ENCODE peak calls at places on chromosomes 1 and 21, in seven cellular contexts. I is tibial nerve, A is H1, C is K562, Y is lower leg skin, E is IMR-90, R is heart left ventricle. V is an unnamed sample.

GRCh38 chr1:245679796-245680195 is 525.0 kb downstream of the KIF26B start:
- DNase-seq in A (no peak), C (no peak), I (no peak), E (no peak), R (no peak), Y (peak), V (no peak)

GRCh38 chr1:64877151-64877550 is 89.2 kb downstream of the JAK1 start:
- DNase-seq in C (no peak), A (no peak), R (no peak), I (no peak), Y (no peak), E (no peak), V (no peak)

GRCh38 chr21:43917515-43918384 is 52.7 kb downstream of the AGPAT3 start:
- DNase-seq in E (no peak), A (no peak), C (peak), Y (no peak), R (no peak), I (no peak), V (no peak)

GRCh38 chr1:220775238-220775853 is 11.4 kb upstream of the MTARC1 start:
- DNase-seq in C (peak), E (no peak), I (peak), Y (no peak), A (peak), R (no peak), V (no peak)

GRCh38 chr1:57190898-57191297 is 225.1 kb upstream of the C8B start:
- DNase-seq in A (no peak), C (no peak), I (no peak), Y (no peak), R (no peak), E (no peak), V (no peak)

GRCh38 chr1:209380396-209380795 is 203.1 kb upstream of the CAMK1G start:
- DNase-seq in R (no peak), I (no peak), C (no peak), A (no peak), E (peak), Y (no peak), V (no peak)

GRCh38 chr1:154154534-154155181 is at the start of gene NUP210L:
- DNase-seq in E (peak), R (peak), C (peak), A (peak), Y (no peak), I (peak), V (peak)

GRCh38 chr1:214022229-214022791 is 34.5 kb downstream of the PROX1 start:
- DNase-seq in Y (no peak), E (no peak), C (no peak), I (no peak), A (no peak), R (no peak), V (no peak)

GRCh38 chr21:44618504-44618903 is 6.6 kb downstream of the KRTAP10-8 start:
- DNase-seq in R (peak), I (peak), A (peak), C (no peak), Y (no peak), E (peak), V (no peak)

GRCh38 chr1:117312453-117313138 is 54.7 kb upstream of the MAN1A2 start:
- DNase-seq in A (no peak), I (no peak), R (no peak), Y (no peak), E (peak), C (peak), V (no peak)

GRCh38 chr21:46184625-46185555 is 631 bp upstream of the SPATC1L start:
- DNase-seq in R (peak), Y (peak), C (peak), E (peak), A (peak), I (peak), V (peak)

GRCh38 chr1:41810446-41810845 is 108.3 kb downstream of the HIVEP3 start:
- DNase-seq in I (no peak), C (peak), Y (no peak), E (peak), A (peak), R (no peak), V (no peak)

GRCh38 chr1:102838016-102838415 is 270.3 kb downstream of the COL11A1 start:
- DNase-seq in I (no peak), A (no peak), E (peak), R (no peak), C (no peak), Y (no peak), V (no peak)

GRCh38 chr1:24294757-24295371 is 24.3 kb upstream of the GRHL3 start:
- DNase-seq in E (no peak), Y (peak), C (no peak), I (peak), R (no peak), A (no peak), V (peak)

GRCh38 chr1:155085504-155086181 is 7.0 kb downstream of the EFNA3 start:
- DNase-seq in E (peak), I (peak), Y (peak), R (no peak), C (peak), A (peak), V (peak)

GRCh38 chr1:61316493-61316892 is 234.1 kb downstream of the NFIA start:
- DNase-seq in E (no peak), Y (no peak), R (no peak), A (no peak), I (no peak), C (no peak), V (no peak)

GRCh38 chr21:42238185-42238934 is 19.4 kb downstream of the ABCG1 start:
- DNase-seq in E (no peak), R (no peak), A (no peak), I (no peak), Y (no peak), C (no peak), V (no peak)

GRCh38 chr21:46216132-46216747 is 12.3 kb downstream of the LSS start:
- DNase-seq in E (no peak), Y (no peak), A (no peak), R (no peak), I (no peak), C (no peak), V (no peak)

GRCh38 chr1:159008744-159009188 is 941 bp upstream of the IFI16 start:
- DNase-seq in R (no peak), C (no peak), E (peak), A (no peak), I (no peak), Y (no peak), V (no peak)
- H3K4me3 ChIP-seq in R (peak), C (no peak), E (no peak), A (no peak), I (no peak), Y (no peak), V (no peak)

DNA sequence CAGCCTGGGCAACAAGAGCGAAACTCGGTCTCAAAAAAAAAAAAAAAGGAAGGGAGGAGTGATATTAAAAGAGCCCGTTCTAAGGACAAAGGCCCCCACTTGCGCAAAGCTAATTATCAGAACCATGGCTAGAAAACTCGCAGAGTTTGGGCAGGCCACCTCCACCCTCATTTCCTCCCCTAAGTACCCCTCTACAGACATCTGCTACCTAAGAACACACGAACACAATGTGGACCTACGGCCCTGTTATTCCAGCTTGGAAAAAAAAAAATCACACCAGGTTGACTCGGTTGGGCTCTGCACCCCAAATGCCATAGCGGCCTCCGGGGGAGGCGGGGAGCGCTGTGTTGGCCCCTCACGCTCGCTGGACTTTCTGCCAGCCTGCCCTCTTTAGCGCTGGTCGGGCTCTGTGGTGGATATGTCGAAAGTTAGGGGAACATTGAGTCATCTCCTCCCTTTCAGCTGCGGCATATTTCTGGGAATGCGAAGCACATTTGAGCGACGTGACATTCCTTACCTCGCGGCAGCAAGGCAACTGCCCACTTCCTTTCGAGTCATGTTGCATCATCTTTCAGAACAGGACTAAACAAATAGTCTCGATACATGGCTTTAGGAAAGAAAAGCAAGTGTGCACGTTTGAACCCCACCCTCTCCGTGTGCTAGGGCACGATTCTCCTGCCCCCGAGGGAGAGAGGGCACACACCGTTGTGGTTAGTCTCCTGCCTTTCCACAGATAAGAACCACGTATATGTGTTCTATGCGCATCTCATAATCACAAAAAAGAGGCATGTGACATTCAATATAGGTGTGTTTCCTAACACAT is 106.1 kb upstream of the SLC45A1 start:
- DNase-seq in E (peak), Y (peak), C (peak), R (no peak), I (peak), A (no peak), V (no peak)
- TF ChIP-seq POLR2A in E (peak), Y (no peak), C (no peak), R (no peak), I (no peak), A (no peak), V (no peak)

GRCh38 chr1:200039849-200040479 is 12.5 kb downstream of the NR5A2 start:
- DNase-seq in E (no peak), R (no peak), C (no peak), I (no peak), A (peak), Y (no peak), V (no peak)

GRCh38 chr1:200038645-200038986 is 11.1 kb downstream of the NR5A2 start:
- DNase-seq in I (no peak), A (no peak), R (no peak), Y (no peak), E (no peak), C (no peak), V (no peak)

GRCh38 chr1:200040516-200041138 is 13.1 kb downstream of the NR5A2 start:
- DNase-seq in I (no peak), R (no peak), Y (no peak), C (no peak), A (peak), E (no peak), V (no peak)

GRCh38 chr1:200037904-200038644 is 10.6 kb downstream of the NR5A2 start:
- DNase-seq in R (no peak), I (no peak), C (no peak), E (no peak), Y (no peak), A (no peak), V (no peak)

GRCh38 chr1:200038987-200039848 is 11.7 kb downstream of the NR5A2 start:
- DNase-seq in C (no peak), I (no peak), A (peak), Y (no peak), E (no peak), R (peak), V (no peak)
- H3K4me3 ChIP-seq in C (no peak), I (peak), A (peak), Y (no peak), E (peak), R (peak), V (peak)

DNA sequence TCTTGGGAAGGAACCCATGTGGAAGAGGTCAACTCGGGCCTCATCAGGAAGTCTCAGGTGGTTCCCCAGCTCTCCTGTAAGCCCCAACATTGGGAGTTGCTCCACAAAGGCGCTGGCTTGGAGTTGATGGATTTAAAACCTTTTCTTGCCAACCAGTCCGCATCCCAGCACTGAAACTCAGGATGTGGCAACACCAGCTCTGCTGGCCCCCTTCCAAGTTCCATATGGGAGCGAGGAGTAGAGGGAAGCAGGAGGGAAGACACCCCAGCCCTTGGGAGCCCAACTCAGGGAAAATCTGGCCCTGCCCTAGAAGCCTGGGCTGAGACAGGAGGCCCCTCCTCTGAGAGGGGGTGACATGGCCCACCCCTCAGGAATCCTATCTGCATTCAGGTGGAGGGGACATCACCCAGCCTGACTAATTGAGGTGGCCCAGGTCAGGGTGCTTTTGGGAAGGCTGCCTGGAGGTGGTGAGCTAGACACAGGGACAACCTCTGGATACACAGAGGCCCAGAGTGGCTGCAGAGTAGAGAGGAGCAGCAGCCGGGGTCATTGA is 33.1 kb upstream of the DMBX1 start:
- DNase-seq in C (no peak), R (no peak), A (no peak), E (no peak), Y (no peak), I (no peak), V (no peak)
- TF ChIP-seq POLR2A in C (no peak), R (no peak), A (no peak), E (no peak), Y (no peak), I (no peak), V (no peak)

DNA sequence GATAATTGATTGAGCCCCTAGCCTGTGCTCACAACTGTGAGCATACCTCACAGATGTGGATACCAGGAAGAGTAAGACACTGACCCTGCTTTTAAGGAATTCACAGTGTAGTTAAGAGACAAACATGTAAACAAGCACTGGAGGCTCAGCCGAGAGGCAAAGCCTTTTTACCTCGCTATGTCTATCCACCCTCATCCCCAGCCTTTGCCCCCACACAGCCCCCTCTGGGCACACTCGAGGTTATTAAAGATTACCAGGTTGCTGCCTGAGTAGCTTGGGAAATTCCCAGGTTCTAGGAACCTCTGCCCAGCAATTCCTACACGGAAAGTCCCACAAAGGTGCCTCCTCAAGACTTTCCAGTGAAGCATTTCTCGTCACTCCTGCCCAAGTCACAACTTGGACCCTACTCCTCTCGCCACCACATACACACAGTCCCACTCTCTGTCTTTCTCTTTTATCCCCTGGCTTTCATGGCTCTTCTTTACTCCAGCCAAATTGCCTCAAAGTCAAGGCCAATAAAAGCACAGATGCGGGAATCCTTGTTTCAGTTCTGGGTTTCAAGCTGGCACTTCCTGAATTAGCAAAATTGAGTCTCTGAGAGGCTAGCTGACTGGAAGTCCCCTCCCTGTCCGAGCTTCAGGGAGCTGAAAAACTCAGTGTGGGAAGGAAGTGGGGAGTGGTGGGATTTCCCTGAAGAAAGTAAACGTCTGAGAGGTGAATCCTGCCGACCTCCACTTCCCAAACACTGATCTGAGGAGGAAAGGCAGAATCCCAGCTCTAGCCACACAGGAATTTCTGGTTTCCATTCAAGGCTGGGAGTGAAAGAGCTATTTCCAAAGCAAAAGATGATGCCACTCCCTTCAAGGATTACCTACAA is 7.6 kb downstream of the DENND2D start:
- DNase-seq in A (no peak), I (no peak), C (no peak), R (no peak), E (peak), Y (no peak), V (no peak)
- H3K4me3 ChIP-seq in A (no peak), I (no peak), C (no peak), R (no peak), E (no peak), Y (no peak), V (no peak)

GRCh38 chr1:31583082-31583994 is 7.0 kb downstream of the TINAGL1 start:
- DNase-seq in C (no peak), E (no peak), Y (peak), I (no peak), R (peak), A (no peak), V (no peak)
- TF ChIP-seq POLR2A in C (no peak), E (no peak), Y (no peak), I (no peak), R (no peak), A (no peak), V (no peak)

V was measured in prostate gland.